ENCODE peak calls at places on chromosomes 16 and 17, in seven cellular contexts. One of them, this sample, is unnamed.

GRCh38 chr16:27482397-27483082 is 67.2 kb downstream of the GTF3C1 start:
- DNase-seq in HCT116: no peak
- DNase-seq in A549: no peak
- DNase-seq in HepG2: no peak
- DNase-seq in GM23338: no peak
- DNase-seq in GM12878: no peak
- DNase-seq in K562: no peak
- DNase-seq in this sample: no peak

GRCh38 chr17:15411556-15412198 is 55.7 kb downstream of the CDRT4 start:
- DNase-seq in HCT116: no peak
- DNase-seq in A549: no peak
- DNase-seq in HepG2: no peak
- DNase-seq in GM23338: no peak
- DNase-seq in GM12878: no peak
- DNase-seq in K562: no peak
- DNase-seq in this sample: peak; percentile 46

GRCh38 chr16:56354746-56355145 is 70.6 kb downstream of the AMFR start:
- DNase-seq in HCT116: no peak
- DNase-seq in A549: no peak
- DNase-seq in HepG2: no peak
- DNase-seq in GM23338: no peak
- DNase-seq in GM12878: no peak
- DNase-seq in K562: no peak
- DNase-seq in this sample: no peak

GRCh38 chr16:62029947-62030346 is 6.3 kb downstream of the CDH8 start:
- DNase-seq in HCT116: no peak
- DNase-seq in A549: no peak
- DNase-seq in HepG2: no peak
- DNase-seq in GM23338: no peak
- DNase-seq in GM12878: no peak
- DNase-seq in K562: no peak
- DNase-seq in this sample: no peak

GRCh38 chr17:72370819-72371218 is 250.0 kb downstream of the SOX9 start:
- DNase-seq in HCT116: no peak
- DNase-seq in A549: peak; percentile 54
- DNase-seq in HepG2: no peak
- DNase-seq in GM23338: no peak
- DNase-seq in GM12878: no peak
- DNase-seq in K562: peak; percentile 13
- DNase-seq in this sample: no peak

GRCh38 chr16:88886915-88887521 is 20.6 kb upstream of the PABPN1L start:
- DNase-seq in HCT116: no peak
- DNase-seq in A549: no peak
- DNase-seq in HepG2: no peak
- DNase-seq in GM23338: no peak
- DNase-seq in GM12878: no peak
- DNase-seq in K562: no peak
- DNase-seq in this sample: no peak

GRCh38 chr16:66278111-66278531 is 88.4 kb upstream of the CDH5 start:
- DNase-seq in HCT116: no peak
- DNase-seq in A549: no peak
- DNase-seq in HepG2: no peak
- DNase-seq in GM23338: no peak
- DNase-seq in GM12878: no peak
- DNase-seq in K562: no peak
- DNase-seq in this sample: no peak

GRCh38 chr17:56262854-56263253 is 109.6 kb downstream of the ANKFN1 start:
- DNase-seq in HCT116: no peak
- DNase-seq in A549: no peak
- DNase-seq in HepG2: no peak
- DNase-seq in GM23338: no peak
- DNase-seq in GM12878: no peak
- DNase-seq in K562: no peak
- DNase-seq in this sample: no peak

GRCh38 chr17:43907425-43907981 is at the start of gene MPP2:
- DNase-seq in HCT116: peak; percentile 64
- DNase-seq in A549: peak; percentile 71
- DNase-seq in HepG2: peak; percentile 20
- DNase-seq in GM23338: peak; percentile 96
- DNase-seq in GM12878: no peak
- DNase-seq in K562: peak; percentile 77
- DNase-seq in this sample: peak; percentile 29

GRCh38 chr17:50918933-50919296 is 52.8 kb upstream of the TOB1 start:
- DNase-seq in HCT116: no peak
- DNase-seq in A549: no peak
- DNase-seq in HepG2: no peak
- DNase-seq in GM23338: no peak
- DNase-seq in GM12878: no peak
- DNase-seq in K562: no peak
- DNase-seq in this sample: no peak

GRCh38 chr17:38693700-38694329 is 11.3 kb upstream of the MLLT6 start:
- DNase-seq in HCT116: no peak
- DNase-seq in A549: no peak
- DNase-seq in HepG2: peak; percentile 48
- DNase-seq in GM23338: no peak
- DNase-seq in GM12878: no peak
- DNase-seq in K562: no peak
- DNase-seq in this sample: no peak

GRCh38 chr17:298791-299450 is 53.7 kb downstream of the RPH3AL start:
- DNase-seq in HCT116: no peak
- DNase-seq in A549: no peak
- DNase-seq in HepG2: no peak
- DNase-seq in GM23338: no peak
- DNase-seq in GM12878: no peak
- DNase-seq in K562: no peak
- DNase-seq in this sample: no peak

GRCh38 chr16:6038966-6039530 is 941.5 kb upstream of the EEF2KMT start:
- DNase-seq in HCT116: no peak
- DNase-seq in A549: no peak
- DNase-seq in HepG2: no peak
- DNase-seq in GM23338: no peak
- DNase-seq in GM12878: no peak
- DNase-seq in K562: no peak
- DNase-seq in this sample: no peak

GRCh38 chr16:8204769-8205168 is 385.5 kb downstream of the TMEM114 start:
- DNase-seq in HCT116: no peak
- DNase-seq in A549: no peak
- DNase-seq in HepG2: no peak
- DNase-seq in GM23338: no peak
- DNase-seq in GM12878: no peak
- DNase-seq in K562: no peak
- DNase-seq in this sample: no peak

GRCh38 chr16:8199390-8199789 is 390.9 kb downstream of the TMEM114 start:
- DNase-seq in HCT116: no peak
- DNase-seq in A549: no peak
- DNase-seq in HepG2: no peak
- DNase-seq in GM23338: peak; percentile 38
- DNase-seq in GM12878: no peak
- DNase-seq in K562: no peak
- DNase-seq in this sample: no peak

GRCh38 chr16:8200839-8201238 is 389.5 kb downstream of the TMEM114 start:
- DNase-seq in HCT116: no peak
- DNase-seq in A549: no peak
- DNase-seq in HepG2: no peak
- DNase-seq in GM23338: no peak
- DNase-seq in GM12878: no peak
- DNase-seq in K562: no peak
- DNase-seq in this sample: no peak

DNA sequence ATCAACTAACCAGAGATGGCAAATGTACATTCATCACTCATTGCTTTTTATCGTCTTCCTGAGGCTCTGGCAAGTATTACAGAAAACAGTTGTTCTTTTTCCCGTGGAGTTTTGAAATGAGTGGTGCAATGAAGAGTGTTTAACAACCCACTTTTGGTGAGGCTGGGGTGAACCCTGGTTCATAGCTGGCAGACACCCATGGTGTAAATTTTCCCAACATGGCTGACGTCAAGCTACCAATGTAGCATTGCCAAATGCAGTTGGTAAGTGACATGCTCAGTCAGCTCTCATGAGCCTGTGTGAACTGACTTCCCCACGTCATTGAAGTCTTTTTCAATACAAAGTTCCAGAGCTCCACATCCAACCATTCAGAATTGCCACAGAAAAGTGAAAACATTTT is 386.2 kb downstream of the TMEM114 start:
- DNase-seq in HCT116: no peak
- DNase-seq in A549: no peak
- DNase-seq in HepG2: no peak
- DNase-seq in GM23338: no peak
- DNase-seq in GM12878: no peak
- DNase-seq in K562: no peak
- DNase-seq in this sample: no peak
- TF ChIP-seq REST in HCT116: no peak
- TF ChIP-seq REST in A549: no peak
- TF ChIP-seq REST in HepG2: no peak
- TF ChIP-seq REST in GM23338: no peak
- TF ChIP-seq REST in GM12878: no peak
- TF ChIP-seq REST in K562: no peak
- TF ChIP-seq REST in this sample: no peak

DNA sequence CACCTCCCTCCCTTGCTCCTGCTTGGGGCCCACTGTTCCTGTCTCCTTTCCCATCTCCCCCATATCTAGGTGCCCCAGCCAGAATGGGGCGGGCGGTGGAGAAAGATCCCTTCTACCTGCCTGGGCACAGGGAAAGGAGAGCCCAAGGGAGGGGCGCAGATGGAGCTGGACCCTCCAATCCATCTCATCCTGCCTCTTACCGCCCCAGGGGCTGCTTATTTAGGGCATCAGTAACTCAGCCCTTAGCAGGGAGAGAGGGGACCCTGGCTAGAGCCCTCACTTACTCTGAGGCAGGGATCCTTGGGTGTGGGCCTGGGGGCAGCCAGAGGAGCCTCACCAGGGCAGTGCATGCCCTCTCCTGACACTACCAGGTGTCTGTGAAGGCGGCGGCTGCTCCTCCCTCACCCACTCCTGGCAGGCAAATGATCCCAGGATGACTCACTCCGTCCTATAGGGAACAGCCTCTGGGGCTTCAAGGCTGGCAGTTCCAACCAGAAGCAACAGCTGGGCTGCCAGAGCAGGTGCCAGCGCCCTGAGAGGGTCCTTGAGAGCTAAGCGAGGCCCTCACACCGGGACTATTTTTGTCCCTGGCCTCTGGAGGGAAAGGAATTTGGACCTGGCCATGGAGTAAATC is 16.3 kb upstream of the BCAR1 start:
- DNase-seq in HCT116: peak; percentile 54
- DNase-seq in A549: peak; percentile 75
- DNase-seq in HepG2: peak; percentile 71
- DNase-seq in GM23338: no peak
- DNase-seq in GM12878: no peak
- DNase-seq in K562: no peak
- DNase-seq in this sample: no peak
- TF ChIP-seq CTCF in HCT116: no peak
- TF ChIP-seq CTCF in A549: no peak
- TF ChIP-seq CTCF in HepG2: no peak
- TF ChIP-seq CTCF in GM23338: no peak
- TF ChIP-seq CTCF in GM12878: no peak
- TF ChIP-seq CTCF in K562: no peak
- TF ChIP-seq CTCF in this sample: no peak

GRCh38 chr17:1985686-1986085 is 39.4 kb downstream of the RTN4RL1 start:
- DNase-seq in HCT116: no peak
- DNase-seq in A549: no peak
- DNase-seq in HepG2: no peak
- DNase-seq in GM23338: peak; percentile 90
- DNase-seq in GM12878: no peak
- DNase-seq in K562: no peak
- DNase-seq in this sample: no peak
- H3K27ac ChIP-seq in HCT116: no peak overlapping the region
- H3K27ac ChIP-seq in A549: peak overlapping the region; percentile 5
- H3K27ac ChIP-seq in HepG2: no peak overlapping the region
- H3K27ac ChIP-seq in GM23338: no peak overlapping the region
- H3K27ac ChIP-seq in GM12878: no peak overlapping the region
- H3K27ac ChIP-seq in K562: no peak overlapping the region
- H3K27ac ChIP-seq in this sample: no peak overlapping the region

GRCh38 chr17:75486151-75486550 is 29.2 kb downstream of the CASKIN2 start:
- DNase-seq in HCT116: no peak
- DNase-seq in A549: no peak
- DNase-seq in HepG2: no peak
- DNase-seq in GM23338: no peak
- DNase-seq in GM12878: no peak
- DNase-seq in K562: no peak
- DNase-seq in this sample: no peak

GRCh38 chr17:75486951-75487350 is 28.4 kb downstream of the CASKIN2 start:
- DNase-seq in HCT116: no peak
- DNase-seq in A549: no peak
- DNase-seq in HepG2: no peak
- DNase-seq in GM23338: no peak
- DNase-seq in GM12878: no peak
- DNase-seq in K562: no peak
- DNase-seq in this sample: no peak

GRCh38 chr17:75488693-75489510 is 26.4 kb downstream of the CASKIN2 start:
- DNase-seq in HCT116: no peak
- DNase-seq in A549: no peak
- DNase-seq in HepG2: no peak
- DNase-seq in GM23338: no peak
- DNase-seq in GM12878: no peak
- DNase-seq in K562: no peak
- DNase-seq in this sample: no peak

GRCh38 chr17:75485688-75486087 is 29.3 kb downstream of the TMEM94 start:
- DNase-seq in HCT116: no peak
- DNase-seq in A549: no peak
- DNase-seq in HepG2: no peak
- DNase-seq in GM23338: no peak
- DNase-seq in GM12878: no peak
- DNase-seq in K562: no peak
- DNase-seq in this sample: no peak

DNA sequence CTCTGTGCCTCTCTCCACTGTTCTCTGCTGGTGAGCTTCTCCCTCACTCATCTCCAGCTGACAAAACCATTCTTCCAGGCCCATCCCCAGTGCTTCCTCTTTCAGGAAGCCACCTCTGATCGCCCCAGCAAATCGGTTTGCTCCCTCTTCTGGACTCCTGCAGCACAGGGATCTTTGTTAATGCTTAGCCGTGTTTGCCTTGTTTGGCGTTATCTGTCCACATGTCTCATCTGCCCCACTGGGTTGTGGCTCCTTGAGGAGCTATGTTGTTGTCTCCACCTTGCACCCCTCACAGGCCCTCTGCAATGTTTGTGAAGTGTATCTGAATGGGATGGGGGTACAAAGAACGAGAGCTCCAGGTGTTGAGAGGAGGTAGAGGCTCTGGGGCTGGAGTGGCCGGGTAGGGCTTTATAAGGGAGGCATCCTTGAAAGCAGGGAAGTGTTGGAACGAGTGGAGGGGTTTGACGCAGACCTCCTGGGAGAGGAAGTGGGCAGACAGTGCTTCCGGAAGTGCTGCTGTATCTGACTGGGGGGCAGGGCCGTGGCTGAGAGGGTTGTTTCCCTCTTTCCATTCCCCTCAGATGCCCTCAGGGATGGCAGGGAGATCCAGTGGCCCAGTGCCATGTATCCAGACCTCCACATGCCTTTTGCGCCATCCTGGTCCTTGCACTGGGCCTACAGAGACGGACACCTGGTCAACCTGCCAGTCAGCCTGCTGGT is 27.8 kb downstream of the CASKIN2 start:
- DNase-seq in HCT116: no peak
- DNase-seq in A549: no peak
- DNase-seq in HepG2: no peak
- DNase-seq in GM23338: no peak
- DNase-seq in GM12878: no peak
- DNase-seq in K562: peak; percentile 64
- DNase-seq in this sample: peak; percentile 80
- TF ChIP-seq REST in HCT116: no peak
- TF ChIP-seq REST in A549: no peak
- TF ChIP-seq REST in HepG2: no peak
- TF ChIP-seq REST in GM23338: no peak
- TF ChIP-seq REST in GM12878: no peak
- TF ChIP-seq REST in K562: no peak
- TF ChIP-seq REST in this sample: peak; percentile 50

GRCh38 chr16:67719048-67719777 is at the start of gene GFOD2:
- DNase-seq in HCT116: peak; percentile 86
- DNase-seq in A549: peak; percentile 94
- DNase-seq in HepG2: peak; percentile 91
- DNase-seq in GM23338: peak; percentile 98
- DNase-seq in GM12878: peak; percentile 79
- DNase-seq in K562: peak; percentile 100
- DNase-seq in this sample: peak; percentile 96
- TF ChIP-seq CTCF in HCT116: no peak
- TF ChIP-seq CTCF in A549: no peak
- TF ChIP-seq CTCF in HepG2: peak; percentile 35
- TF ChIP-seq CTCF in GM23338: no peak
- TF ChIP-seq CTCF in GM12878: no peak
- TF ChIP-seq CTCF in K562: no peak
- TF ChIP-seq CTCF in this sample: no peak